ENCODE peak calls at places on chromosomes 16 and 17, in eight cellular contexts. O, P, N, D, G, C, R and Q are unnamed samples.

GRCh38 chr17:66451188-66452149 is 149.1 kb downstream of the PRKCA start:
- DNase-seq in O (no peak), P (no peak), N (no peak), D (no peak), G (no peak), C (no peak), R (no peak), Q (no peak)

GRCh38 chr17:54771409-54771808 is 129.2 kb upstream of the TOM1L1 start:
- DNase-seq in O (no peak), P (no peak), N (no peak), D (no peak), G (peak), C (no peak), R (no peak), Q (no peak)

GRCh38 chr16:72934661-72935403 is 113.1 kb downstream of the ZFHX3 start:
- DNase-seq in O (no peak), P (no peak), N (no peak), D (no peak), G (no peak), C (no peak), R (no peak), Q (no peak)

GRCh38 chr17:56798916-56799315 is 34.8 kb downstream of the C17orf67 start:
- DNase-seq in O (no peak), P (no peak), N (no peak), D (no peak), G (no peak), C (no peak), R (no peak), Q (peak)

GRCh38 chr17:49515196-49515770 is 20.2 kb downstream of the NGFR start:
- DNase-seq in O (peak), P (peak), N (no peak), D (no peak), G (peak), C (no peak), R (no peak), Q (peak)

GRCh38 chr17:75454193-75454592 is 2.2 kb upstream of the TMEM94 start:
- DNase-seq in O (no peak), P (no peak), N (peak), D (no peak), G (peak), C (no peak), R (no peak), Q (no peak)

GRCh38 chr16:64920211-64920610 is 201.7 kb downstream of the CDH11 start:
- DNase-seq in O (no peak), P (no peak), N (no peak), D (no peak), G (no peak), C (no peak), R (no peak), Q (no peak)

GRCh38 chr17:61196302-61196704 is 203.3 kb upstream of the TBX2 start:
- DNase-seq in O (no peak), P (no peak), N (no peak), D (no peak), G (no peak), C (no peak), R (no peak), Q (no peak)

GRCh38 chr17:28963841-28964240 is 12.5 kb upstream of the PHF12 start:
- DNase-seq in O (peak), P (no peak), N (no peak), D (no peak), G (no peak), C (no peak), R (no peak), Q (no peak)

GRCh38 chr17:79160980-79161621 is 86.5 kb downstream of the ENGASE start:
- DNase-seq in O (no peak), P (no peak), N (peak), D (no peak), G (no peak), C (peak), R (peak), Q (no peak)

GRCh38 chr16:81907681-81908080 is 103.6 kb downstream of the SDR42E1 start:
- DNase-seq in O (no peak), P (no peak), N (no peak), D (no peak), G (no peak), C (no peak), R (no peak), Q (no peak)

GRCh38 chr17:80559688-80560290 is 15.2 kb downstream of the RPTOR start:
- DNase-seq in O (no peak), P (no peak), N (no peak), D (no peak), G (no peak), C (no peak), R (no peak), Q (no peak)

GRCh38 chr16:12257926-12258561 is 281.5 kb downstream of the SNX29 start:
- DNase-seq in O (peak), P (no peak), N (no peak), D (no peak), G (no peak), C (peak), R (no peak), Q (no peak)

GRCh38 chr16:31696968-31697743 is 169.5 kb downstream of the AHSP start:
- DNase-seq in O (no peak), P (peak), N (no peak), D (no peak), G (peak), C (peak), R (no peak), Q (no peak)

GRCh38 chr16:24539850-24540484 is 601 bp downstream of the RBBP6 start:
- DNase-seq in O (peak), P (peak), N (peak), D (no peak), G (peak), C (no peak), R (peak), Q (peak)

GRCh38 chr17:66255112-66255511 is 25.9 kb upstream of the APOH start:
- DNase-seq in O (no peak), P (peak), N (peak), D (peak), G (peak), C (peak), R (peak), Q (peak)

GRCh38 chr17:30958187-30958586 is 12.7 kb upstream of the RNF135 start:
- DNase-seq in O (peak), P (no peak), N (no peak), D (no peak), G (no peak), C (no peak), R (no peak), Q (no peak)

GRCh38 chr16:89923640-89924297 is 627 bp downstream of the TUBB3 start:
- DNase-seq in O (no peak), P (no peak), N (no peak), D (no peak), G (no peak), C (peak), R (no peak), Q (peak)

GRCh38 chr17:48546924-48547838 is 2.3 kb upstream of the HOXB2 start:
- DNase-seq in O (no peak), P (no peak), N (no peak), D (no peak), G (peak), C (no peak), R (no peak), Q (no peak)

GRCh38 chr17:76405607-76405966 is 21.2 kb downstream of the SPHK1 start:
- DNase-seq in O (peak), P (no peak), N (no peak), D (no peak), G (no peak), C (no peak), R (no peak), Q (no peak)

GRCh38 chr17:45384047-45384799 is 48.4 kb downstream of the ARHGAP27 start:
- DNase-seq in O (no peak), P (no peak), N (no peak), D (no peak), G (no peak), C (no peak), R (no peak), Q (no peak)

GRCh38 chr17:75707096-75707720 is 14.1 kb upstream of the ITGB4 start:
- DNase-seq in O (peak), P (no peak), N (no peak), D (no peak), G (peak), C (no peak), R (no peak), Q (no peak)

GRCh38 chr17:75516619-75517276 is 420 bp downstream of the TSEN54 start:
- DNase-seq in O (peak), P (no peak), N (peak), D (peak), G (peak), C (no peak), R (peak), Q (no peak)